ENCODE peak calls at places on chromosome 16, in seven cellular contexts. One of them, this sample, is unnamed.

GRCh38 chr16:85699628-85700027 is 10.9 kb upstream of the GINS2 start:
- DNase-seq in ovary: no peak
- DNase-seq in dorsolateral prefrontal cortex: peak
- DNase-seq in tibial artery: no peak
- DNase-seq in MM.1S: no peak
- DNase-seq in stomach: no peak
- DNase-seq in psoas muscle: no peak
- DNase-seq in this sample: peak

GRCh38 chr16:66935319-66936011 is at the start of gene CES2:
- DNase-seq in tibial artery: no peak
- DNase-seq in psoas muscle: peak
- DNase-seq in ovary: no peak
- DNase-seq in MM.1S: no peak
- DNase-seq in stomach: peak
- DNase-seq in dorsolateral prefrontal cortex: no peak
- DNase-seq in this sample: peak

GRCh38 chr16:11360581-11360980 is 15.3 kb downstream of the RMI2 start:
- DNase-seq in dorsolateral prefrontal cortex: no peak
- DNase-seq in ovary: no peak
- DNase-seq in stomach: no peak
- DNase-seq in tibial artery: no peak
- DNase-seq in psoas muscle: no peak
- DNase-seq in MM.1S: no peak
- DNase-seq in this sample: no peak

GRCh38 chr16:56985288-56985961 is 3.9 kb upstream of the NLRC5 start:
- DNase-seq in ovary: peak
- DNase-seq in psoas muscle: peak
- DNase-seq in MM.1S: no peak
- DNase-seq in dorsolateral prefrontal cortex: no peak
- DNase-seq in stomach: peak
- DNase-seq in tibial artery: peak
- DNase-seq in this sample: peak

GRCh38 chr16:86306046-86306644 is 204.2 kb upstream of the FOXF1 start:
- DNase-seq in psoas muscle: no peak
- DNase-seq in ovary: no peak
- DNase-seq in dorsolateral prefrontal cortex: no peak
- DNase-seq in stomach: no peak
- DNase-seq in MM.1S: no peak
- DNase-seq in tibial artery: no peak
- DNase-seq in this sample: no peak

GRCh38 chr16:11379420-11379819 is 34.2 kb downstream of the RMI2 start:
- DNase-seq in dorsolateral prefrontal cortex: no peak
- DNase-seq in stomach: peak
- DNase-seq in psoas muscle: no peak
- DNase-seq in tibial artery: no peak
- DNase-seq in ovary: no peak
- DNase-seq in MM.1S: no peak
- DNase-seq in this sample: no peak

GRCh38 chr16:68417711-68418301 is 30.5 kb downstream of the SMPD3 start:
- DNase-seq in dorsolateral prefrontal cortex: no peak
- DNase-seq in tibial artery: no peak
- DNase-seq in MM.1S: peak
- DNase-seq in ovary: no peak
- DNase-seq in stomach: peak
- DNase-seq in psoas muscle: no peak
- DNase-seq in this sample: peak

GRCh38 chr16:66007717-66008116 is 358.8 kb upstream of the CDH5 start:
- DNase-seq in dorsolateral prefrontal cortex: no peak
- DNase-seq in tibial artery: no peak
- DNase-seq in ovary: no peak
- DNase-seq in stomach: no peak
- DNase-seq in psoas muscle: peak
- DNase-seq in MM.1S: peak
- DNase-seq in this sample: peak

GRCh38 chr16:48408688-48409087 is 23.5 kb upstream of the SIAH1 start:
- DNase-seq in tibial artery: peak
- DNase-seq in psoas muscle: no peak
- DNase-seq in ovary: no peak
- DNase-seq in stomach: peak
- DNase-seq in MM.1S: no peak
- DNase-seq in dorsolateral prefrontal cortex: no peak
- DNase-seq in this sample: no peak

GRCh38 chr16:82432261-82432660 is 194.5 kb upstream of the CDH13 start:
- DNase-seq in dorsolateral prefrontal cortex: peak
- DNase-seq in ovary: no peak
- DNase-seq in stomach: no peak
- DNase-seq in tibial artery: no peak
- DNase-seq in MM.1S: no peak
- DNase-seq in psoas muscle: no peak
- DNase-seq in this sample: no peak

GRCh38 chr16:88069397-88070168 is 118.3 kb downstream of the BANP start:
- DNase-seq in tibial artery: no peak
- DNase-seq in stomach: peak
- DNase-seq in MM.1S: peak
- DNase-seq in dorsolateral prefrontal cortex: no peak
- DNase-seq in ovary: no peak
- DNase-seq in psoas muscle: peak
- DNase-seq in this sample: no peak

GRCh38 chr16:86502856-86503748 is 7.2 kb upstream of the FOXF1 start:
- DNase-seq in MM.1S: no peak
- DNase-seq in tibial artery: no peak
- DNase-seq in dorsolateral prefrontal cortex: no peak
- DNase-seq in stomach: no peak
- DNase-seq in ovary: no peak
- DNase-seq in psoas muscle: no peak
- DNase-seq in this sample: no peak

GRCh38 chr16:1890024-1890700 is 18.2 kb upstream of the MEIOB start:
- DNase-seq in tibial artery: no peak
- DNase-seq in psoas muscle: no peak
- DNase-seq in MM.1S: no peak
- DNase-seq in stomach: no peak
- DNase-seq in ovary: no peak
- DNase-seq in dorsolateral prefrontal cortex: no peak
- DNase-seq in this sample: no peak

GRCh38 chr16:75070055-75070841 is 46.3 kb downstream of the LDHD start:
- DNase-seq in psoas muscle: peak
- DNase-seq in MM.1S: no peak
- DNase-seq in tibial artery: no peak
- DNase-seq in stomach: peak
- DNase-seq in dorsolateral prefrontal cortex: peak
- DNase-seq in ovary: no peak
- DNase-seq in this sample: no peak

GRCh38 chr16:50667497-50668367 is 13.4 kb downstream of the SNX20 start:
- DNase-seq in dorsolateral prefrontal cortex: no peak
- DNase-seq in psoas muscle: no peak
- DNase-seq in tibial artery: no peak
- DNase-seq in MM.1S: no peak
- DNase-seq in stomach: no peak
- DNase-seq in ovary: no peak
- DNase-seq in this sample: no peak

GRCh38 chr16:67161595-67162058 is 1.9 kb downstream of the FBXL8 start:
- DNase-seq in MM.1S: no peak
- DNase-seq in ovary: no peak
- DNase-seq in psoas muscle: peak
- DNase-seq in tibial artery: no peak
- DNase-seq in dorsolateral prefrontal cortex: no peak
- DNase-seq in stomach: no peak
- DNase-seq in this sample: no peak

GRCh38 chr16:89022051-89022836 is 45.2 kb upstream of the CBFA2T3 start:
- DNase-seq in stomach: no peak
- DNase-seq in ovary: no peak
- DNase-seq in dorsolateral prefrontal cortex: no peak
- DNase-seq in tibial artery: peak
- DNase-seq in psoas muscle: no peak
- DNase-seq in MM.1S: no peak
- DNase-seq in this sample: no peak

GRCh38 chr16:13779676-13780075 is 140.3 kb upstream of the ERCC4 start:
- DNase-seq in dorsolateral prefrontal cortex: no peak
- DNase-seq in ovary: no peak
- DNase-seq in stomach: no peak
- DNase-seq in MM.1S: no peak
- DNase-seq in psoas muscle: no peak
- DNase-seq in tibial artery: no peak
- DNase-seq in this sample: no peak

GRCh38 chr16:15435216-15435864 is 952 bp downstream of the BMERB1 start:
- DNase-seq in dorsolateral prefrontal cortex: no peak
- DNase-seq in psoas muscle: no peak
- DNase-seq in tibial artery: no peak
- DNase-seq in stomach: no peak
- DNase-seq in ovary: no peak
- DNase-seq in MM.1S: no peak
- DNase-seq in this sample: no peak

GRCh38 chr16:57345666-57346204 is 12.8 kb upstream of the CCL22 start:
- DNase-seq in dorsolateral prefrontal cortex: no peak
- DNase-seq in ovary: no peak
- DNase-seq in psoas muscle: no peak
- DNase-seq in MM.1S: no peak
- DNase-seq in stomach: no peak
- DNase-seq in tibial artery: no peak
- DNase-seq in this sample: no peak

GRCh38 chr16:26963109-26963508 is 103.6 kb upstream of the C16orf82 start:
- DNase-seq in stomach: no peak
- DNase-seq in psoas muscle: no peak
- DNase-seq in tibial artery: no peak
- DNase-seq in MM.1S: no peak
- DNase-seq in ovary: no peak
- DNase-seq in dorsolateral prefrontal cortex: no peak
- DNase-seq in this sample: no peak
- TF ChIP-seq CTCF in stomach: no peak
- TF ChIP-seq CTCF in psoas muscle: no peak
- TF ChIP-seq CTCF in tibial artery: no peak
- TF ChIP-seq CTCF in MM.1S: peak
- TF ChIP-seq CTCF in ovary: no peak
- TF ChIP-seq CTCF in dorsolateral prefrontal cortex: no peak
- TF ChIP-seq CTCF in this sample: no peak

DNA sequence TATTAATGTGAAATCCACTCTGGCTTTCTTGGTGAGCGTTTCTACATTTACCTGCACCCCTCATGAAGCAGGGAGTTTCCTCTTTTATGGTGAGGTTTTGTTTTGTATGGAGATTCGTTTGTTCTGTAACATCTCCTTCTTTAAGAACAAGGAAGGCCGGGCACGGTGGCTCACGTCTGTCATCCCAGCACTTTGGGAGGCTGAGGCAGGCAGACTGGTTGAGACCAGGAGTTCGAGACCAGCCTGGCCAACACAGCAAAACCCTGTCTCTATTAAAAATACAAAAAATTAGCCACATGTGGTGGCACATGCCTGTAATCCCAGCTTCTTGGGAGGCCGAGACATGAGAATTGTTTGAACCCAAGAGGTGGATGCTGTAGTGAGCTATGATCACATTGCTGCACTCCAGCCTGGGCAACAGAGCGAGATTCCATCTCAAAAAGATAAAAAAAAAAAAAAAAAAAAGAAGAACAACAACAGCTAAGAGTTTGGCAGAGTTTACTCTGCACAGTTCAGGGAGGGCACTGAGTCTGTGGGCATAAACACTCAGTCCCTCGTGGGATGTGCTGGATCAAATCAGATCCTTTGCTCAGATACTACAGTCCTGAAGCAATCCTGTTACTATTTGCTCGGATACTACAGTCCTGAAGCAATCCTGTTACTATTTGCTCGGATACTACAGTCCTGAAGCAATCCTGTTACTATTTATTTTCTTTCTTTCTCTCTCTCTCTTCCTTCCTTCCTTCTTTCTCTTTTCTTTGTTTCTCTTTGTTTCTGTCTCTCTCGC is 28.9 kb downstream of the ADCY9 start:
- DNase-seq in ovary: no peak
- DNase-seq in MM.1S: no peak
- DNase-seq in dorsolateral prefrontal cortex: no peak
- DNase-seq in stomach: no peak
- DNase-seq in tibial artery: no peak
- DNase-seq in psoas muscle: no peak
- DNase-seq in this sample: no peak
- H3K27ac ChIP-seq in ovary: no peak
- H3K27ac ChIP-seq in MM.1S: no peak
- H3K27ac ChIP-seq in dorsolateral prefrontal cortex: no peak
- H3K27ac ChIP-seq in stomach: no peak
- H3K27ac ChIP-seq in tibial artery: peak
- H3K27ac ChIP-seq in psoas muscle: peak
- H3K27ac ChIP-seq in this sample: no peak

GRCh38 chr16:22008215-22009142 is 568 bp downstream of the MOSMO start:
- DNase-seq in stomach: no peak
- DNase-seq in MM.1S: no peak
- DNase-seq in tibial artery: peak
- DNase-seq in dorsolateral prefrontal cortex: peak
- DNase-seq in psoas muscle: peak
- DNase-seq in ovary: peak
- DNase-seq in this sample: peak

GRCh38 chr16:22006636-22007035 is 1.3 kb upstream of the MOSMO start:
- DNase-seq in ovary: no peak
- DNase-seq in tibial artery: no peak
- DNase-seq in dorsolateral prefrontal cortex: no peak
- DNase-seq in MM.1S: no peak
- DNase-seq in psoas muscle: no peak
- DNase-seq in stomach: no peak
- DNase-seq in this sample: no peak

GRCh38 chr16:22007159-22007508 is 777 bp upstream of the MOSMO start:
- DNase-seq in dorsolateral prefrontal cortex: no peak
- DNase-seq in ovary: no peak
- DNase-seq in tibial artery: no peak
- DNase-seq in MM.1S: no peak
- DNase-seq in psoas muscle: no peak
- DNase-seq in stomach: no peak
- DNase-seq in this sample: no peak

GRCh38 chr16:22005746-22006145 is 2.2 kb upstream of the MOSMO start:
- DNase-seq in stomach: no peak
- DNase-seq in tibial artery: no peak
- DNase-seq in MM.1S: no peak
- DNase-seq in dorsolateral prefrontal cortex: no peak
- DNase-seq in ovary: no peak
- DNase-seq in psoas muscle: no peak
- DNase-seq in this sample: no peak

GRCh38 chr16:22007509-22008214 is at the start of gene MOSMO:
- DNase-seq in ovary: peak
- DNase-seq in stomach: peak
- DNase-seq in psoas muscle: peak
- DNase-seq in MM.1S: peak
- DNase-seq in tibial artery: peak
- DNase-seq in dorsolateral prefrontal cortex: peak
- DNase-seq in this sample: peak
- TF ChIP-seq CTCF in ovary: peak
- TF ChIP-seq CTCF in stomach: no peak
- TF ChIP-seq CTCF in psoas muscle: no peak
- TF ChIP-seq CTCF in MM.1S: no peak
- TF ChIP-seq CTCF in tibial artery: no peak
- TF ChIP-seq CTCF in dorsolateral prefrontal cortex: peak
- TF ChIP-seq CTCF in this sample: no peak

DNA sequence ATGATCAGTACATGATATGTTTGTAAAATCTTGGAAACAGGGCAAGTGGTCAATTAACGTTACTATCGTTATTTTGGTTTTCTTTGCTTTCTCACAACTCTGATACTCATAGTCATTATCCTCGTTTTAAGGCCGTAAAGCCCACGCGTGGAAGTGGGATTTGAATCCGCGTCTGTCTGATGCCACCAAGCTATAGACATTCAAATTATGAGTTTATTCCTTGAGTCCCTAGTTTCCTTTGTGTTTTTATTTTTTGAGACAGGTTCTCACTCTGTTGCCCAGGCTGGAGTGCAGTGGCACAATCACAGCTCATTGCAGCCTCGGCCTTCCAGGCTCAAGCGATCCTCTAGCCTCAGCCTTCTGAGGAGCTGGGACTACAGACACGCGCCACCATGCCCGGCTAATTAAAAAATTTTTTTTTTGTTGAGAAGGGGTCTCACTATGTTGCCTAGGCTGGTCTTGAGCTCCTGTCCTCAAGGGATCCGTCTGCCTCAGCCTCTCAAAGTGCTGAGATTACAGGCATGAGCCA is 1.0 kb downstream of the DCTN5 start:
- DNase-seq in tibial artery: no peak
- DNase-seq in psoas muscle: no peak
- DNase-seq in stomach: no peak
- DNase-seq in MM.1S: no peak
- DNase-seq in dorsolateral prefrontal cortex: no peak
- DNase-seq in ovary: no peak
- DNase-seq in this sample: no peak
- H3K27ac ChIP-seq in tibial artery: peak
- H3K27ac ChIP-seq in psoas muscle: peak
- H3K27ac ChIP-seq in stomach: no peak
- H3K27ac ChIP-seq in MM.1S: no peak
- H3K27ac ChIP-seq in dorsolateral prefrontal cortex: no peak
- H3K27ac ChIP-seq in ovary: no peak
- H3K27ac ChIP-seq in this sample: peak